ENCODE peak calls at places on chromosomes 4 and X, in four cellular contexts. One of them, this sample, is unnamed.

GRCh38 chrX:103404225-103405008 is 28.1 kb downstream of the BEX3 start:
- DNase-seq in heart right ventricle: peak
- DNase-seq in HCT116: peak
- DNase-seq in ovary: peak
- DNase-seq in this sample: no peak

GRCh38 chr4:84319124-84319523 is 180.0 kb downstream of the NKX6-1 start:
- DNase-seq in ovary: no peak
- DNase-seq in heart right ventricle: no peak
- DNase-seq in HCT116: no peak
- DNase-seq in this sample: no peak

GRCh38 chrX:30643313-30643821 is 9.9 kb upstream of the GK start:
- DNase-seq in HCT116: no peak
- DNase-seq in ovary: no peak
- DNase-seq in heart right ventricle: no peak
- DNase-seq in this sample: no peak

GRCh38 chrX:11399481-11399880 is 106.3 kb downstream of the AMELX start:
- DNase-seq in heart right ventricle: no peak
- DNase-seq in ovary: no peak
- DNase-seq in HCT116: no peak
- DNase-seq in this sample: no peak

GRCh38 chr4:68358988-68359387 is 9.1 kb upstream of the YTHDC1 start:
- DNase-seq in HCT116: no peak
- DNase-seq in ovary: no peak
- DNase-seq in heart right ventricle: no peak
- DNase-seq in this sample: no peak

GRCh38 chr4:123631699-123632098 is 235.1 kb downstream of the SPRY1 start:
- DNase-seq in HCT116: no peak
- DNase-seq in heart right ventricle: no peak
- DNase-seq in ovary: no peak
- DNase-seq in this sample: no peak

GRCh38 chr4:67658302-67658701 is 42.7 kb downstream of the UBA6 start:
- DNase-seq in ovary: no peak
- DNase-seq in HCT116: no peak
- DNase-seq in heart right ventricle: no peak
- DNase-seq in this sample: no peak

GRCh38 chr4:72767903-72768817 is 199.1 kb upstream of the ADAMTS3 start:
- DNase-seq in heart right ventricle: no peak
- DNase-seq in ovary: no peak
- DNase-seq in HCT116: no peak
- DNase-seq in this sample: no peak

GRCh38 chr4:52951016-52951415 is 88.9 kb downstream of the RASL11B start:
- DNase-seq in heart right ventricle: no peak
- DNase-seq in HCT116: no peak
- DNase-seq in ovary: no peak
- DNase-seq in this sample: no peak

GRCh38 chrX:40109288-40110008 is 11.7 kb upstream of the BCOR start:
- DNase-seq in ovary: peak
- DNase-seq in HCT116: no peak
- DNase-seq in heart right ventricle: peak
- DNase-seq in this sample: no peak

GRCh38 chr4:39770471-39770870 is 72.5 kb downstream of the UBE2K start:
- DNase-seq in HCT116: no peak
- DNase-seq in heart right ventricle: no peak
- DNase-seq in ovary: no peak
- DNase-seq in this sample: no peak

GRCh38 chr4:152972821-152973613 is 36.9 kb downstream of the FHDC1 start:
- DNase-seq in heart right ventricle: no peak
- DNase-seq in ovary: peak
- DNase-seq in HCT116: no peak
- DNase-seq in this sample: no peak

GRCh38 chr4:82652062-82652461 is 90.3 kb upstream of the TMEM150C start:
- DNase-seq in HCT116: no peak
- DNase-seq in heart right ventricle: no peak
- DNase-seq in ovary: no peak
- DNase-seq in this sample: no peak

GRCh38 chr4:8910822-8911310 is 39.2 kb upstream of the HMX1 start:
- DNase-seq in ovary: no peak
- DNase-seq in HCT116: no peak
- DNase-seq in heart right ventricle: no peak
- DNase-seq in this sample: no peak

GRCh38 chrX:24768556-24768955 is 74.8 kb downstream of the POLA1 start:
- DNase-seq in heart right ventricle: no peak
- DNase-seq in ovary: no peak
- DNase-seq in HCT116: no peak
- DNase-seq in this sample: no peak

GRCh38 chr4:158018090-158018808 is 154.6 kb downstream of the GASK1B start:
- DNase-seq in HCT116: no peak
- DNase-seq in ovary: no peak
- DNase-seq in heart right ventricle: no peak
- DNase-seq in this sample: no peak

GRCh38 chrX:19863237-19864223 is 23.9 kb downstream of the SH3KBP1 start:
- DNase-seq in ovary: no peak
- DNase-seq in HCT116: no peak
- DNase-seq in heart right ventricle: no peak
- DNase-seq in this sample: no peak

GRCh38 chr4:96035727-96036126 is 195.8 kb downstream of the PDHA2 start:
- DNase-seq in ovary: no peak
- DNase-seq in heart right ventricle: no peak
- DNase-seq in HCT116: peak
- DNase-seq in this sample: no peak

GRCh38 chr4:166078383-166078782 is 205.3 kb downstream of the TLL1 start:
- DNase-seq in heart right ventricle: no peak
- DNase-seq in HCT116: no peak
- DNase-seq in ovary: no peak
- DNase-seq in this sample: no peak

GRCh38 chrX:70354726-70355125 is 64.8 kb downstream of the KIF4A start:
- DNase-seq in heart right ventricle: no peak
- DNase-seq in HCT116: no peak
- DNase-seq in ovary: no peak
- DNase-seq in this sample: no peak

GRCh38 chr4:78907638-78908037 is 31.6 kb downstream of the PAQR3 start:
- DNase-seq in HCT116: no peak
- DNase-seq in ovary: no peak
- DNase-seq in heart right ventricle: no peak
- DNase-seq in this sample: no peak

GRCh38 chr4:102445213-102445612 is 55.9 kb upstream of the NFKB1 start:
- DNase-seq in ovary: no peak
- DNase-seq in heart right ventricle: no peak
- DNase-seq in HCT116: no peak
- DNase-seq in this sample: no peak

GRCh38 chr4:24657768-24658617 is 73.6 kb upstream of the DHX15 start:
- DNase-seq in heart right ventricle: no peak
- DNase-seq in HCT116: peak
- DNase-seq in ovary: no peak
- DNase-seq in this sample: peak

GRCh38 chr4:3240936-3241522 is 7.9 kb upstream of the MSANTD1 start:
- DNase-seq in HCT116: no peak
- DNase-seq in ovary: no peak
- DNase-seq in heart right ventricle: no peak
- DNase-seq in this sample: no peak

GRCh38 chr4:107058828-107059227 is 22.7 kb upstream of the DKK2 start:
- DNase-seq in HCT116: no peak
- DNase-seq in heart right ventricle: no peak
- DNase-seq in ovary: no peak
- DNase-seq in this sample: no peak

GRCh38 chrX:105191878-105192277 is 28.6 kb downstream of the TEX13A start:
- DNase-seq in ovary: no peak
- DNase-seq in HCT116: no peak
- DNase-seq in heart right ventricle: no peak
- DNase-seq in this sample: no peak

GRCh38 chrX:9329056-9329455 is 135.8 kb upstream of the TBL1X start:
- DNase-seq in ovary: no peak
- DNase-seq in heart right ventricle: no peak
- DNase-seq in HCT116: no peak
- DNase-seq in this sample: no peak

GRCh38 chr4:900073-900472 is 32.0 kb downstream of the GAK start:
- DNase-seq in ovary: no peak
- DNase-seq in heart right ventricle: no peak
- DNase-seq in HCT116: no peak
- DNase-seq in this sample: no peak

GRCh38 chr4:139152249-139152648 is 24.8 kb downstream of the ELF2 start:
- DNase-seq in HCT116: no peak
- DNase-seq in ovary: no peak
- DNase-seq in heart right ventricle: no peak
- DNase-seq in this sample: no peak

GRCh38 chr4:38132140-38132673 is 172.0 kb downstream of the PTTG2 start:
- DNase-seq in HCT116: no peak
- DNase-seq in ovary: peak
- DNase-seq in heart right ventricle: peak
- DNase-seq in this sample: no peak

GRCh38 chrX:109270580-109271484 is 211.1 kb downstream of the GUCY2F start:
- DNase-seq in HCT116: peak
- DNase-seq in heart right ventricle: no peak
- DNase-seq in ovary: no peak
- DNase-seq in this sample: no peak

GRCh38 chrX:47706575-47706974 is 47.6 kb upstream of the UXT start:
- DNase-seq in HCT116: no peak
- DNase-seq in ovary: no peak
- DNase-seq in heart right ventricle: no peak
- DNase-seq in this sample: no peak

GRCh38 chr4:40953253-40954118 is 203.7 kb downstream of the NSUN7 start:
- DNase-seq in HCT116: no peak
- DNase-seq in heart right ventricle: peak
- DNase-seq in ovary: no peak
- DNase-seq in this sample: no peak
- H3K27ac ChIP-seq in HCT116: no peak
- H3K27ac ChIP-seq in heart right ventricle: peak
- H3K27ac ChIP-seq in ovary: peak
- H3K27ac ChIP-seq in this sample: peak

DNA sequence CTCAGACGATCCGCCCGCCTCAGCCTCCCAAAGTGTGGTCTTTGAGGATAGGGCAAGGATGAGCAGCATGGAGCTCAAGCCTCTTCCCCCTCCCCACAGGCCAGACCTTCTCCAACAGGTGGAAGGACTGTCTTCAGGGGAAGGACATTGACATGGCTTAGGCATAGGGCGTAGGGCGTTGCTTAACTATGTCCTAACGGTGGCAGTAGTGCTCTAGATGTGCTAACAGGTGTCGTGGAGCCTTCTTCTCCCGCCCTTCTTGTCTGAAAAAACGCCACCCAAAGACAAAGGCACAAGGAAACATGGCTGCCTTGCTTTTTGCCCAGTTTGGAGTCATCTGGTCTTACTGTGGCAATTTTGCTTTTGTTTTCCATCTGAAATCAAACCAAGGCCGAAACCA is 219.8 kb downstream of the OR13H1 start:
- DNase-seq in ovary: peak
- DNase-seq in HCT116: no peak
- DNase-seq in heart right ventricle: no peak
- DNase-seq in this sample: peak
- H3K27ac ChIP-seq in ovary: no peak
- H3K27ac ChIP-seq in HCT116: no peak
- H3K27ac ChIP-seq in heart right ventricle: peak
- H3K27ac ChIP-seq in this sample: no peak

GRCh38 chrX:71913156-71913950 is 2.7 kb downstream of the NHSL2 start:
- DNase-seq in HCT116: no peak
- DNase-seq in ovary: no peak
- DNase-seq in heart right ventricle: no peak
- DNase-seq in this sample: no peak

GRCh38 chrX:71912156-71912555 is 1.5 kb downstream of the NHSL2 start:
- DNase-seq in HCT116: no peak
- DNase-seq in ovary: no peak
- DNase-seq in heart right ventricle: no peak
- DNase-seq in this sample: no peak

GRCh38 chrX:71911023-71911730 is 532 bp downstream of the NHSL2 start:
- DNase-seq in heart right ventricle: no peak
- DNase-seq in HCT116: no peak
- DNase-seq in ovary: peak
- DNase-seq in this sample: no peak

GRCh38 chrX:71910526-71911022 is at the start of gene NHSL2:
- DNase-seq in HCT116: no peak
- DNase-seq in ovary: peak
- DNase-seq in heart right ventricle: peak
- DNase-seq in this sample: peak

DNA sequence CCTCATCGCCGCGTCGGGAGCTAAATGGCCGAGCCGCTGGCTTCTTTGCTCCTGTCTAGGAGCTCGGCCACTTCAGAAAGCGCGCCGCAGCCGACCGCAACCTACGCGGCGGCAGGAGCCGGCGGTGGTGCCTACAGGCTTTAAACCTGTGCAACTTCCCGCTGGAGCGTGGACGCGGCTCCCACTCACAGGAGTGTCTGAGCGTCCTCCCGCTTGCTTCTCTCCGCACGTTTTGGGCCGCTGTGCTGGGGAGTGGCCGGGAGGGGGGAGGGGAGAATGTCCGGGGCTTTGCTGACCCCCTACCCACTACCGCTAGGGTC is 1.0 kb downstream of the NHSL2 start:
- DNase-seq in ovary: peak
- DNase-seq in HCT116: no peak
- DNase-seq in heart right ventricle: no peak
- DNase-seq in this sample: no peak
- H3K27ac ChIP-seq in ovary: peak
- H3K27ac ChIP-seq in HCT116: no peak
- H3K27ac ChIP-seq in heart right ventricle: peak
- H3K27ac ChIP-seq in this sample: no peak

GRCh38 chr4:148054275-148054674 is 322.4 kb downstream of the ARHGAP10 start:
- DNase-seq in heart right ventricle: no peak
- DNase-seq in HCT116: no peak
- DNase-seq in ovary: no peak
- DNase-seq in this sample: no peak

GRCh38 chr4:148056879-148057278 is 325.0 kb downstream of the ARHGAP10 start:
- DNase-seq in heart right ventricle: peak
- DNase-seq in HCT116: peak
- DNase-seq in ovary: no peak
- DNase-seq in this sample: peak

GRCh38 chr4:148057425-148058020 is 325.6 kb downstream of the ARHGAP10 start:
- DNase-seq in heart right ventricle: no peak
- DNase-seq in HCT116: no peak
- DNase-seq in ovary: no peak
- DNase-seq in this sample: no peak

GRCh38 chr4:148053298-148054003 is 321.6 kb downstream of the ARHGAP10 start:
- DNase-seq in HCT116: no peak
- DNase-seq in ovary: no peak
- DNase-seq in heart right ventricle: no peak
- DNase-seq in this sample: no peak

DNA sequence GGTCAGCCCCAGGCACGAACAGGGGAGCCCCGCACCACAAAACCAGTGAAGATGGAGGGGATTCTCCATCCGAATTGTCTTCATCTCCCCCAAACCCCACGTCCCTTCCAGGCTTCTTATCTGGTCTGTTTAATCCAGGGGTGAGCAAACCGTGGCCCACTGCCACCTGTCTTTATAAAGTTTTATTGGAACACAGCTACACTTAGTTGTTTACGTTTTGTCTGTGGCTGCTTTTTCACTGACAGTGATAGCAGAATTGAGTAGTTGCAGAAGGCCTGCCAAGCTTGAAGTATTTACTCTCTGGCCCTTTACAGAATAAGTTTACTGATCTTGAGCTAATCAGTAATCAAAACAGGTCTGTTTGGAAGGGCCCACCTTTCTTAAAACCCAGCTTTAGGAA is 324.0 kb downstream of the ARHGAP10 start:
- DNase-seq in HCT116: no peak
- DNase-seq in heart right ventricle: no peak
- DNase-seq in ovary: no peak
- DNase-seq in this sample: no peak
- H3K27ac ChIP-seq in HCT116: no peak
- H3K27ac ChIP-seq in heart right ventricle: peak
- H3K27ac ChIP-seq in ovary: no peak
- H3K27ac ChIP-seq in this sample: no peak

GRCh38 chr4:185238750-185239149 is 29.4 kb downstream of the SNX25 start:
- DNase-seq in ovary: no peak
- DNase-seq in heart right ventricle: no peak
- DNase-seq in HCT116: no peak
- DNase-seq in this sample: no peak
- H3K27ac ChIP-seq in ovary: no peak
- H3K27ac ChIP-seq in heart right ventricle: no peak
- H3K27ac ChIP-seq in HCT116: no peak
- H3K27ac ChIP-seq in this sample: no peak